ENCODE peak calls at places on chromosomes 6 and 20, in five cellular contexts. U is upper lobe of left lung, X is astrocyte of the spinal cord, P is AG09319, M is RWPE2. L is an unnamed sample.

GRCh38 chr20:19212524-19213502 is at the start of gene SLC24A3:
- DNase-seq in P (peak; percentile 12), X (peak; percentile 30), U (peak; percentile 91), M (no peak), L (peak; percentile 49)

GRCh38 chr6:42279966-42280629 is 62.4 kb upstream of the MRPS10 start:
- DNase-seq in M (no peak), X (peak; percentile 19), P (no peak), U (no peak), L (no peak)

GRCh38 chr6:43763812-43764522 is 6.0 kb upstream of the VEGFA start:
- DNase-seq in U (no peak), M (peak; percentile 11), X (no peak), P (no peak), L (no peak)

GRCh38 chr20:14717124-14718004 is 380.0 kb upstream of the FLRT3 start:
- DNase-seq in U (no peak), X (no peak), P (no peak), M (no peak), L (no peak)

GRCh38 chr20:41960166-41960565 is 342.0 kb upstream of the CHD6 start:
- DNase-seq in U (no peak), X (no peak), P (no peak), M (no peak), L (no peak)

GRCh38 chr20:20820104-20820503 is 107.7 kb upstream of the RALGAPA2 start:
- DNase-seq in P (no peak), M (no peak), U (peak; percentile 47), X (no peak), L (no peak)

GRCh38 chr6:139230421-139230840 is 61.4 kb downstream of the TXLNB start:
- DNase-seq in X (peak; percentile 36), P (no peak), U (no peak), M (no peak), L (no peak)

GRCh38 chr6:1789092-1789491 is 179.4 kb downstream of the FOXC1 start:
- DNase-seq in P (no peak), U (no peak), X (peak; percentile 80), M (no peak), L (no peak)

GRCh38 chr6:16503919-16504554 is 257.2 kb downstream of the ATXN1 start:
- DNase-seq in P (no peak), M (no peak), X (no peak), U (no peak), L (no peak)

GRCh38 chr6:129498556-129498940 is 211.4 kb downstream of the ARHGAP18 start:
- DNase-seq in U (no peak), P (no peak), X (no peak), M (no peak), L (no peak)

GRCh38 chr20:33773412-33774089 is 37.6 kb upstream of the CHMP4B start:
- DNase-seq in U (no peak), P (no peak), X (no peak), M (no peak), L (no peak)

GRCh38 chr6:111898452-111898851 is 25.2 kb upstream of the FYN start:
- DNase-seq in M (no peak), U (no peak), X (no peak), P (no peak), L (no peak)

GRCh38 chr6:51842487-51843469 is 244.6 kb downstream of the PKHD1 start:
- DNase-seq in M (no peak), P (no peak), U (no peak), X (no peak), L (no peak)

GRCh38 chr6:31729979-31730630 is 1.0 kb upstream of the DDAH2 start:
- DNase-seq in P (peak; percentile 83), M (no peak), U (peak; percentile 93), X (peak; percentile 91), L (peak; percentile 92)
- TF ChIP-seq CTCF in P (no peak), M (no peak), U (peak; percentile 11), X (peak; percentile 9), L (no peak)

GRCh38 chr6:79546186-79546585 is 9.0 kb upstream of the LCA5 start:
- DNase-seq in U (no peak), M (no peak), P (no peak), X (peak; percentile 78), L (no peak)

GRCh38 chr6:79544299-79544927 is 7.2 kb upstream of the LCA5 start:
- DNase-seq in P (no peak), X (peak; percentile 79), U (no peak), M (no peak), L (no peak)

GRCh38 chr6:79543886-79544285 is 6.7 kb upstream of the LCA5 start:
- DNase-seq in P (no peak), U (no peak), X (no peak), M (no peak), L (no peak)

GRCh38 chr6:79543411-79543810 is 6.2 kb upstream of the LCA5 start:
- DNase-seq in M (no peak), U (no peak), P (no peak), X (no peak), L (no peak)

DNA sequence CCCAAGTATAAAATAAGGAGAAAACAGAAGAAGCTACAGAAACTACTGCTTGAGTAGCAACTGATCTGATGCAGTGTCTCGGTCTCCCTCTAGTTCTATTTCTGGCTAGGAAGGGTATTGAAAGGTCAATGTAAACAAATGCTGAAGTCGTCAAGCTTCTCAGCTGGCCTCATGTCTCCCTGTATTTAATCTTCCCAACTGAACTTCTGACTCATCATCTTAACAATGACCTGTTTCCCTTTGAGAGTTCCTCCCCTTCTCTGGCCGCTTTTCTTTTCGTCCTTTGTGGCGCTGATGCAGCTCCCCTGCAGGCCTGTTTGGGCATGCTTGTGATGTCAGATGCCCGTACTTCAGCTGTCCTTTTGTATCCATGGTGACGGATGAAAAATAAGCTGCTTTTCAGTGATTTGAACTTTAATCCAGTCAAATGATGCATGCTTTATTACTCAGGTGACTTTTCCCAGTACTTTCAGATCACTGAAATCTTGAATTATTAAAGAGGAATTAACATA is 7.8 kb upstream of the LCA5 start:
- DNase-seq in M (peak; percentile 94), P (peak; percentile 94), X (peak; percentile 99), U (peak; percentile 57), L (peak; percentile 45)
- TF ChIP-seq CTCF in M (peak; percentile 35), P (peak; percentile 60), X (peak; percentile 64), U (peak; percentile 69), L (no peak)

GRCh38 chr6:3402310-3403243 is 54.3 kb downstream of the SLC22A23 start:
- DNase-seq in M (no peak), X (no peak), U (peak; percentile 59), P (no peak), L (no peak)
- TF ChIP-seq CTCF in M (peak; percentile 28), X (no peak), U (no peak), P (no peak), L (no peak)

DNA sequence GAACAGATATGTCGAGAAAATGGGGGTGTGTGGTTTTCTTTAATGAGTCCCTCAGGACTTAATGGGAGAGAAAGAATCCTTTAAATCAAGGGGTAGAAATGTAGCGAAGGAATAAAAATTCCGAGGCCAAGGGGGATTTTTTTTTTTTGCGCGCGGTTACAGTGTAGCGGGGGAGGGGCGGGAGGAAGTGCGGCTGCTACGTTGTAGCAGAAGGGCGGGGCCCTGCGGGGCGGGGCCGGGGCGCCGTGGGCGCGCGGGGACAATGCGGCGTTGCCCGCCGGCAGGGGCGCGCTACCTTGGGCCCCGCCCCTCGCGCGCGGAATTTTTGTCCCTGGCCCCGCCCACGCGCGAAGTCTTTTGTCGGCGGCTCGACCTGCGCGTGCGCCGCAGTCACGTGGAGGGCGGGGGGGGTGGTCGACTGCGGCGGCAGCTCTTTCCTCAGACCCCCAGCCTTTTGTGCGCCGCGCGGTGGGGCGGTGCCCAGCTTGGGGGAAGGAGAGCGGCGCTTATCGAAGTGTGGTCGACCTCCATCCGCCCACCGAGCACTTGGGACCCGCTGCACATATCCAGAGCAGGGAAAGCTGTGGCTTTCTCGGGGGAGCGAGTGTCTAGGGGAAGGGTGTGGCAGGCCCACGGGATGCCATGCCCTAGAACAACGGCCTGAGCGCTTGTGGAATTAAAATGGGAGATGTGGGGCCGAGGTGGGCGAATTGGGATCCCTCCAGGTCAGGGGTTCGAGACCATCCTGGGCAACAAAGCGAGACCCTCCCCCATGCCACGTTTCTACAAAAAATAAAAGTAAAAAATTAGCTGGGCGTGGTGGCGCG is 1.3 kb downstream of the TUBB start:
- DNase-seq in X (peak; percentile 90), U (peak; percentile 91), P (peak; percentile 82), M (peak; percentile 82), L (peak; percentile 96)
- TF ChIP-seq CTCF in X (peak; percentile 16), U (peak; percentile 75), P (peak; percentile 12), M (peak; percentile 37), L (peak; percentile 27)

L was measured in mesothelial cell of epicardium.